ENCODE peak calls at places on chromosomes 3 and 15, in four cellular contexts. V, Q, O and H are unnamed samples.

GRCh38 chr15:23370578-23370977 is 16.0 kb downstream of the GOLGA8S start:
- DNase-seq in V (no peak), Q (no peak), O (no peak), H (no peak)

GRCh38 chr15:81023483-81024264 is 23.0 kb downstream of the TLNRD1 start:
- DNase-seq in V (no peak), Q (no peak), O (peak), H (no peak)

GRCh38 chr3:7793786-7794185 is 707.8 kb upstream of the LMCD1 start:
- DNase-seq in V (no peak), Q (no peak), O (no peak), H (peak)

GRCh38 chr15:84033793-84034553 is 201.6 kb upstream of the GOLGA6L4 start:
- DNase-seq in V (no peak), Q (no peak), O (peak), H (no peak)

GRCh38 chr3:143067201-143067600 is 52.4 kb upstream of the CHST2 start:
- DNase-seq in V (no peak), Q (no peak), O (no peak), H (no peak)

GRCh38 chr3:154152741-154153140 is 31.6 kb downstream of the ARHGEF26 start:
- DNase-seq in V (no peak), Q (no peak), O (no peak), H (no peak)

GRCh38 chr3:179957264-179957845 is 79.4 kb downstream of the PEX5L start:
- DNase-seq in V (no peak), Q (no peak), O (no peak), H (no peak)

GRCh38 chr15:48946088-48946839 is 17.5 kb downstream of the SHC4 start:
- DNase-seq in V (no peak), Q (no peak), O (peak), H (no peak)

DNA sequence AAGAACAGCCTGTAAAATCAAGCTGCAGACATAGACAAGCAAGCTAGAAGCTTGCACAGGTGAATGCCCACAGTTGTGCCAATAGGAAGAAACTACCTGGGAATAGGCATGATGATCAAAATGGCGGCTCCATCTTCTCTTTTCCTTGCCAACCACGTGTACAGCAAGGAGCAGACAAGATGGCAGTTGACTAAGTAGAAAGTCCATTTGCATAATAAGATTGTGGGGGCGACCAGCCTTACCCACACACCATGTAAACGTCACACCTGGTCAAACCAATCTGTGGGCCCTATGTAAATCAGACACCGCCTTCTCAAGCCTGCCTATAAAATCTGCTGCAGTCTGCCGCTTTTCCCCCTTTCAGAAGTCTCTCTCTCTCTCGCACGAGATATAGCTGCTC is 25.1 kb upstream of the ANKRD34C start:
- DNase-seq in V (no peak), Q (no peak), O (no peak), H (no peak)
- H3K4me3 ChIP-seq in V (no peak), Q (no peak), O (no peak), H (no peak)

GRCh38 chr3:123616593-123616992 is 31.7 kb upstream of the HACD2 start:
- DNase-seq in V (no peak), Q (no peak), O (no peak), H (no peak)

GRCh38 chr3:123618768-123619484 is 34.1 kb upstream of the HACD2 start:
- DNase-seq in V (no peak), Q (no peak), O (peak), H (no peak)

GRCh38 chr3:123621510-123622189 is 36.8 kb upstream of the HACD2 start:
- DNase-seq in V (no peak), Q (no peak), O (no peak), H (no peak)

GRCh38 chr3:123620338-123620737 is 35.5 kb upstream of the HACD2 start:
- DNase-seq in V (no peak), Q (no peak), O (no peak), H (no peak)

GRCh38 chr3:123618076-123618703 is 33.3 kb upstream of the HACD2 start:
- DNase-seq in V (no peak), Q (no peak), O (no peak), H (no peak)
- H3K4me3 ChIP-seq in V (no peak), Q (no peak), O (no peak), H (no peak)

GRCh38 chr3:58719684-58720083 is 53.1 kb upstream of the FAM3D start:
- DNase-seq in V (no peak), Q (no peak), O (peak), H (no peak)
- H3K4me3 ChIP-seq in V (no peak), Q (no peak), O (no peak), H (no peak)

DNA sequence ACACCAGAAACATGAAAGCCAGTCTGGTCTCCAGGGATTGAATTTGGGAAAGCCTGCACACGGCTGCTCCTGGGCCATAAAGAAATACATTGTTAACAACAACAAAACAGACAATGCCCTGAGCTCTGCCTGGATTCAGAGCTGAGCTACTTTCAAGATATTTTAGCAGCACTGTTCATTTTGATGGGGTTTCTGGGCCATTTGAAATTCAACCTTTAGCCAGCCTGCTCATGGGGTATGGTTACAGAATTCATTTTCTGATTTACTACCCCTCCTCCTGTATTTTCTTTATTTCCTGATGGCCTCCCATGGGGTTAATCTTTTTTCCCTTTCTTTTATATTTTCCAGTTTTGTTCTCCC is 19.4 kb downstream of the NR2F2 start:
- DNase-seq in V (no peak), Q (no peak), O (peak), H (no peak)
- H3K4me3 ChIP-seq in V (no peak), Q (no peak), O (peak), H (peak)

GRCh38 chr3:52798978-52799476 is 4.4 kb downstream of the ITIH3 start:
- DNase-seq in V (no peak), Q (no peak), O (peak), H (no peak)

GRCh38 chr3:52801839-52802238 is 7.2 kb downstream of the ITIH3 start:
- DNase-seq in V (no peak), Q (no peak), O (peak), H (no peak)

GRCh38 chr3:52796411-52796810 is 1.8 kb downstream of the ITIH3 start:
- DNase-seq in V (no peak), Q (no peak), O (no peak), H (no peak)

GRCh38 chr3:52798376-52798977 is 3.9 kb downstream of the ITIH3 start:
- DNase-seq in V (no peak), Q (no peak), O (no peak), H (no peak)

DNA sequence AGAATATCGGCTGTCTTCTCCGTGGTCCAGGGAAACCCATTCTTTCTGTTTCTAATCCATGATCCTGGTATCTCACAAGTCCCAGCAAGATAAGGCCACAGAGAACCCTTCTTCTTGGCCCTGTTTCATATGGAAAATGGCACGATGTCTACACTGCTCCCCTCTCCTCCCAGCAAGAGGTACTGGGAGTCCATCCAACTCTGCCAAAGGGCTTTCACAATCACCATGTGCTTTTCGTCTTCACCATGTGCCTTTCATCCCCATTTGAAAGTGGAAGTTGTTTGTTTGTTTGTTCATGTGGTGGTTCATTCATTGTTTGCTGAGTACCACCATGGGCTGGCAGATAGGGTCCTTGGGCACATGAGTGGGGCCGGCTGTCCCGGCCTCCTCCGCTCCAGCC is 5.5 kb downstream of the ITIH3 start:
- DNase-seq in V (no peak), Q (no peak), O (peak), H (no peak)
- H3K4me3 ChIP-seq in V (no peak), Q (no peak), O (no peak), H (no peak)

DNA sequence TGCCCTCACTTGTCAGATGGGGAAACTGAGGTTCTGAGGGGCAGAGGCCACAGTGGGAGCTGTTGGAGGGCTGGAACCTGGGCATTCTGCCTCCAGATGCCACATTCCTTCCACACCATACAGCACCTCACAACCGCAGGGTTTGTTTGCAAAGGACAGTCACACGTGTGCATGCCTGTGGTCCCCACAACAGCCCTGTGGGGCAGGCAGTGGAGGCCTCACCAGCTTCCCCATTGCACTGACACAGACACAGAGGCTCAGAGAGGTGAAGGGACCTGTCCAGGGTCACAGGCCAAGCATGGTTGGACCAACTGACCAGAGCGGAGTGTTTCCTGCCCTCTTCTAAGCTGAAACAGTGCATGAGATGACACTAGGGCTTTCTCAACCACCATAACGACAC is 75.2 kb upstream of the SEC13 start:
- DNase-seq in V (no peak), Q (no peak), O (no peak), H (no peak)
- H3K4me3 ChIP-seq in V (no peak), Q (peak), O (no peak), H (no peak)